ENCODE peak calls at places on chromosomes 5 and 9, in eight cellular contexts. W, S, I, V, X, P, R and O are unnamed samples.

GRCh38 chr9:121239071-121239470 is 28.9 kb upstream of the GSN start:
- DNase-seq in R (no peak), P (no peak), W (peak; percentile 46), X (peak; percentile 63), I (no peak), V (no peak), S (peak; percentile 36), O (no peak)

GRCh38 chr9:10272830-10273229 is 340.0 kb downstream of the PTPRD start:
- DNase-seq in X (no peak), I (no peak), V (no peak), R (no peak), S (no peak), W (no peak), P (no peak), O (no peak)

GRCh38 chr5:173923236-173924104 is 35.3 kb downstream of the CPEB4 start:
- DNase-seq in S (peak; percentile 45), I (no peak), V (peak; percentile 50), W (peak; percentile 54), R (peak; percentile 18), P (no peak), X (peak; percentile 66), O (no peak)

GRCh38 chr9:73152953-73153352 is 1.3 kb downstream of the ANXA1 start:
- DNase-seq in X (peak; percentile 49), W (no peak), S (peak; percentile 72), R (no peak), P (no peak), I (peak; percentile 39), V (no peak), O (no peak)

GRCh38 chr5:176665517-176665916 is 18.2 kb downstream of the TSPAN17 start:
- DNase-seq in R (no peak), V (no peak), P (no peak), W (no peak), I (no peak), S (no peak), X (no peak), O (no peak)

GRCh38 chr5:72472031-72472430 is 35.2 kb downstream of the ZNF366 start:
- DNase-seq in R (no peak), V (no peak), I (peak; percentile 45), X (no peak), W (no peak), S (no peak), P (no peak), O (no peak)

GRCh38 chr5:30592833-30593232 is 600.7 kb upstream of the CDH6 start:
- DNase-seq in P (no peak), W (no peak), R (no peak), X (no peak), I (no peak), V (no peak), S (no peak), O (no peak)

GRCh38 chr5:37834542-37835399 is 5.1 kb downstream of the GDNF start:
- DNase-seq in R (peak; percentile 70), W (no peak), P (no peak), V (peak; percentile 77), I (no peak), X (peak; percentile 49), S (no peak), O (no peak)

GRCh38 chr9:36471359-36471758 is 71.3 kb upstream of the RNF38 start:
- DNase-seq in P (no peak), X (no peak), V (no peak), S (peak; percentile 39), W (no peak), R (no peak), I (no peak), O (no peak)

GRCh38 chr9:98488578-98489312 is 220.0 kb downstream of the GABBR2 start:
- DNase-seq in S (peak; percentile 98), V (peak; percentile 40), I (peak; percentile 56), P (peak; percentile 94), R (no peak), W (peak; percentile 99), X (peak; percentile 99), O (no peak)

GRCh38 chr5:75706775-75707174 is 10.5 kb downstream of the POC5 start:
- DNase-seq in R (no peak), V (no peak), P (no peak), W (no peak), I (no peak), S (no peak), X (no peak), O (no peak)

GRCh38 chr5:141484499-141485304 is at the start of gene PCDHGC4:
- DNase-seq in W (peak; percentile 25), I (no peak), P (no peak), X (peak; percentile 41), R (peak; percentile 94), V (peak; percentile 91), S (peak; percentile 51), O (no peak)

GRCh38 chr5:124302504-124302903 is 443.9 kb downstream of the ZNF608 start:
- DNase-seq in S (peak; percentile 42), W (peak; percentile 26), I (peak; percentile 6), X (peak; percentile 42), P (no peak), V (no peak), R (no peak), O (no peak)

GRCh38 chr5:102762095-102762534 is 7.0 kb downstream of the PAM start:
- DNase-seq in R (no peak), I (peak; percentile 72), S (peak; percentile 72), V (no peak), X (peak; percentile 65), W (peak; percentile 58), P (peak; percentile 61), O (no peak)

GRCh38 chr9:135332979-135333748 is 146.4 kb upstream of the PPP1R26 start:
- DNase-seq in R (no peak), S (no peak), V (no peak), X (no peak), I (no peak), W (no peak), P (no peak), O (no peak)

GRCh38 chr5:320524-321232 is 836 bp upstream of the AHRR start:
- DNase-seq in S (no peak), R (peak; percentile 50), X (no peak), P (no peak), W (no peak), I (no peak), V (peak; percentile 58), O (no peak)

GRCh38 chr5:322281-322941 is 897 bp downstream of the AHRR start:
- DNase-seq in I (no peak), X (peak; percentile 29), P (no peak), V (peak; percentile 59), R (no peak), S (peak; percentile 80), W (no peak), O (no peak)

GRCh38 chr5:322942-323879 is 1.7 kb downstream of the AHRR start:
- DNase-seq in P (no peak), W (peak; percentile 18), S (peak; percentile 24), V (peak; percentile 59), X (peak; percentile 35), R (no peak), I (no peak), O (no peak)

GRCh38 chr5:321726-322251 is 275 bp downstream of the AHRR start:
- DNase-seq in S (peak; percentile 47), W (no peak), V (peak; percentile 14), R (no peak), X (no peak), P (no peak), I (no peak), O (no peak)

GRCh38 chr5:321233-321725 is at the start of gene AHRR:
- DNase-seq in W (peak; percentile 22), X (peak; percentile 53), S (peak; percentile 93), I (peak; percentile 75), P (no peak), R (peak; percentile 88), V (peak; percentile 80), O (no peak)
- TF ChIP-seq EZH2 in W (no peak), X (no peak), S (no peak), I (no peak), P (no peak), R (peak; percentile 95), V (peak; percentile 79), O (no peak)

GRCh38 chr5:154646841-154647759 is 108.1 kb upstream of the LARP1 start:
- DNase-seq in V (peak; percentile 88), P (no peak), W (peak; percentile 26), I (peak; percentile 38), S (peak; percentile 37), R (peak; percentile 57), X (peak; percentile 46), O (no peak)
- TF ChIP-seq EZH2 in V (no peak), P (no peak), W (peak; percentile 26), I (no peak), S (no peak), R (peak; percentile 34), X (no peak), O (no peak)

DNA sequence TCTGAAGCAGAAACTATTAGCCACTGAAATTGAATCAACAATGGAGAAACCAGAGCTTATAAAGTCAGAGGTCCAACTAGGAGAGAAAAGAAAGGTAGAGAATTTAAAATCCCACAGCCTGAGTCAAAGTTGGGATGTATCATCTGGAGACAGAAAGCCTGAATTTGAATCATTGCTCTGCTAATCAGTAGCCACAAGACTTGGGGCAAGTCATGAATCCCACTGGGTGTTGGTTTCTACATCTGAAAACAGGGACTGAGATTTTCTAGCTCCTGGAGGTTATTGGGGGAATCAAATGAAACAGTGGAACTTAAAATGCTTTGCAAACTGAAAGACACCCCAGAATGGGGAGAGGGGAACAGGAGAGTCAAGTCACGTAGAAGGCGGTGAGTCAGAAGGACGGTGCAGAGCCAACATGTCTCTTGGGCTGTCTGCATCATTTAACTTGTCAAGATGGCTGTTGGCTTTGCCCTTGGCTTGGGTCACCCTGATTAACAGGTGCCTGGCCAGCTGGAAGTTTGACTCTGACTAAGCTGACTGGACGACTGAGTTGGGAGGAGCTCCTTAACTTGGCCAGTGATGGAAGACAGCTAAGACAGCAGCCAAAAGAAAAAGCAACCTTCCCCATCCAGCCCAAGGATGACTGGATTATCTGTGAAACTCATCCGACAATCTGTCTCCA is 60.7 kb upstream of the ADRA1B start:
- DNase-seq in V (no peak), W (peak; percentile 75), I (no peak), X (peak; percentile 81), P (no peak), S (peak; percentile 61), R (no peak), O (no peak)
- TF ChIP-seq EZH2 in V (no peak), W (no peak), I (no peak), X (no peak), P (no peak), S (no peak), R (no peak), O (no peak)

DNA sequence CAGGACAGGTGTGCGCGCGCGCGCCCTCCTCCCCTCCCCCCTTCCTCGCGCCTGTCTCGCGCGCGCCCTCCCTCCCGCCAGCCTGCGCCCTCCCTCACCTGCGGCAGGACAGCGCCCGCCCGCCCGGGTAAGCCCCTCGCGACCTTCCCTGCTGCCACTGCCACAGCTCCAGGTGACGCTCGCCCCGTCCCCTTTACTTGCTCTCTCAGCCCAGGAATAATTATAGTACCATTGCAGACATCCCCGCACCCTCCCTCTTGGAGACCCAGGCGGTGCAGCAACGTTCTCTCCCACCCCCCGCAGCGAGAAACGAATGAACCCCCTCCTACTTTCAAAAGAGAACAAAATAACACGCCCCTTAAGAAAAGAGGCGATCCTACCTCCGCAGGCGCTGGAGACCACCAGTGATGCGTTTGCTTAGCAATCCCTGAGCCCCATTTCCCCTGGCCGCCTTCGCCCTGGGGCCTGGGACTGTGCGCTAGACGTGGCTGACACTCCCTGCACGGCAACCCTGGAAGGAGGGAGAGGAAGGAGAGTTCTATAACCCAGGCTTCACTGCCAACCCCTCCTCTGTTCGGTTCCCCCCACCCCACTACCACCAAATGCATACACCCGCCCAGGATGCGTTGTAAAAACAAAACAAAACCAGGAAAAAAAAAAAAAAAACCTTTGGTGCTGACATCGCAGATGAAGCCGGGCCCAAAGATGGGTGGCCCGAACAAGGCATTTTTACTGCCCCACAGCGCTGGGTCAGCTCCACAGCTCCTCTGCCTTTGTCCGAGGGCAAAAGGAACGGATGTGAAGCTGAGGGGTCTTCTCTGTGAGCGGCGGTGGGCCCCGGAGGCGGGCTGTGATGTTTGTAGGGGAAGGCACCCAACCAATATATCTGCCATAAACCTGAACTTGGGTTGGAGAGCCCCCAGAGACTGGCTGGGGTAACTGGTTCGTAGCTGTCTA is 5.5 kb upstream of the PURA start:
- DNase-seq in S (peak; percentile 50), P (no peak), R (peak; percentile 61), I (peak; percentile 32), W (no peak), X (no peak), V (peak; percentile 61), O (peak; percentile 38)
- TF ChIP-seq EZH2 in S (no peak), P (no peak), R (no peak), I (no peak), W (peak; percentile 68), X (no peak), V (no peak), O (no peak)